ENCODE peak calls at places on chromosomes 16 and 17, in nine cellular contexts. One of them, this sample, is unnamed.

GRCh38 chr17:82804442-82805191 is 35.2 kb downstream of the ZNF750 start:
- DNase-seq in thyroid gland: peak; percentile 24
- DNase-seq in prostate gland: peak; percentile 61
- DNase-seq in body of pancreas: peak; percentile 27
- DNase-seq in adrenal gland: peak; percentile 33
- DNase-seq in esophagus squamous epithelium: no peak
- DNase-seq in lower leg skin: peak; percentile 44
- DNase-seq in A549: no peak
- DNase-seq in IMR-90: peak; percentile 41
- DNase-seq in this sample: no peak

GRCh38 chr17:54111576-54111975 is 288.8 kb downstream of the KIF2B start:
- DNase-seq in thyroid gland: no peak
- DNase-seq in prostate gland: no peak
- DNase-seq in body of pancreas: no peak
- DNase-seq in adrenal gland: no peak
- DNase-seq in esophagus squamous epithelium: no peak
- DNase-seq in lower leg skin: no peak
- DNase-seq in A549: no peak
- DNase-seq in IMR-90: no peak
- DNase-seq in this sample: no peak

GRCh38 chr17:47733047-47733413 is at the start of gene TBX21:
- DNase-seq in thyroid gland: peak; percentile 58
- DNase-seq in prostate gland: peak; percentile 41
- DNase-seq in body of pancreas: peak; percentile 78
- DNase-seq in adrenal gland: peak; percentile 64
- DNase-seq in esophagus squamous epithelium: peak; percentile 48
- DNase-seq in lower leg skin: peak; percentile 26
- DNase-seq in A549: peak; percentile 80
- DNase-seq in IMR-90: no peak
- DNase-seq in this sample: peak; percentile 54

GRCh38 chr17:75869282-75870141 is 8.9 kb downstream of the TRIM47 start:
- DNase-seq in thyroid gland: no peak
- DNase-seq in prostate gland: no peak
- DNase-seq in body of pancreas: no peak
- DNase-seq in adrenal gland: no peak
- DNase-seq in esophagus squamous epithelium: no peak
- DNase-seq in lower leg skin: no peak
- DNase-seq in A549: peak; percentile 57
- DNase-seq in IMR-90: peak; percentile 84
- DNase-seq in this sample: no peak

GRCh38 chr16:75311383-75311938 is 60.0 kb upstream of the BCAR1 start:
- DNase-seq in thyroid gland: no peak
- DNase-seq in prostate gland: no peak
- DNase-seq in body of pancreas: no peak
- DNase-seq in adrenal gland: no peak
- DNase-seq in esophagus squamous epithelium: no peak
- DNase-seq in lower leg skin: no peak
- DNase-seq in A549: no peak
- DNase-seq in IMR-90: peak; percentile 36
- DNase-seq in this sample: no peak

GRCh38 chr16:12296991-12297390 is 320.5 kb downstream of the SNX29 start:
- DNase-seq in thyroid gland: no peak
- DNase-seq in prostate gland: no peak
- DNase-seq in body of pancreas: no peak
- DNase-seq in adrenal gland: no peak
- DNase-seq in esophagus squamous epithelium: no peak
- DNase-seq in lower leg skin: no peak
- DNase-seq in A549: no peak
- DNase-seq in IMR-90: no peak
- DNase-seq in this sample: no peak

GRCh38 chr16:3509470-3509928 is 8.7 kb downstream of the CLUAP1 start:
- DNase-seq in thyroid gland: no peak
- DNase-seq in prostate gland: no peak
- DNase-seq in body of pancreas: peak; percentile 42
- DNase-seq in adrenal gland: no peak
- DNase-seq in esophagus squamous epithelium: no peak
- DNase-seq in lower leg skin: no peak
- DNase-seq in A549: no peak
- DNase-seq in IMR-90: no peak
- DNase-seq in this sample: no peak

GRCh38 chr17:83202002-83203000 is 122.9 kb downstream of the METRNL start:
- DNase-seq in thyroid gland: peak; percentile 2
- DNase-seq in prostate gland: peak; percentile 3
- DNase-seq in body of pancreas: peak; percentile 5
- DNase-seq in adrenal gland: peak; percentile 12
- DNase-seq in esophagus squamous epithelium: no peak
- DNase-seq in lower leg skin: peak; percentile 13
- DNase-seq in A549: no peak
- DNase-seq in IMR-90: no peak
- DNase-seq in this sample: no peak

GRCh38 chr16:46713634-46714033 is 24.2 kb downstream of the ORC6 start:
- DNase-seq in thyroid gland: no peak
- DNase-seq in prostate gland: no peak
- DNase-seq in body of pancreas: no peak
- DNase-seq in adrenal gland: no peak
- DNase-seq in esophagus squamous epithelium: no peak
- DNase-seq in lower leg skin: no peak
- DNase-seq in A549: no peak
- DNase-seq in IMR-90: no peak
- DNase-seq in this sample: no peak

GRCh38 chr17:15321556-15322250 is 19.7 kb downstream of the TEKT3 start:
- DNase-seq in thyroid gland: no peak
- DNase-seq in prostate gland: no peak
- DNase-seq in body of pancreas: no peak
- DNase-seq in adrenal gland: no peak
- DNase-seq in esophagus squamous epithelium: no peak
- DNase-seq in lower leg skin: no peak
- DNase-seq in A549: no peak
- DNase-seq in IMR-90: peak; percentile 79
- DNase-seq in this sample: no peak

GRCh38 chr16:11561856-11562255 is 24.9 kb downstream of the LITAF start:
- DNase-seq in thyroid gland: no peak
- DNase-seq in prostate gland: no peak
- DNase-seq in body of pancreas: no peak
- DNase-seq in adrenal gland: no peak
- DNase-seq in esophagus squamous epithelium: no peak
- DNase-seq in lower leg skin: no peak
- DNase-seq in A549: no peak
- DNase-seq in IMR-90: no peak
- DNase-seq in this sample: no peak

GRCh38 chr17:82704886-82705285 is 6.4 kb upstream of the RAB40B start:
- DNase-seq in thyroid gland: no peak
- DNase-seq in prostate gland: no peak
- DNase-seq in body of pancreas: no peak
- DNase-seq in adrenal gland: no peak
- DNase-seq in esophagus squamous epithelium: no peak
- DNase-seq in lower leg skin: no peak
- DNase-seq in A549: no peak
- DNase-seq in IMR-90: no peak
- DNase-seq in this sample: no peak

GRCh38 chr17:72976971-72977767 is 115.3 kb downstream of the SLC39A11 start:
- DNase-seq in thyroid gland: peak; percentile 81
- DNase-seq in prostate gland: no peak
- DNase-seq in body of pancreas: peak; percentile 64
- DNase-seq in adrenal gland: peak; percentile 67
- DNase-seq in esophagus squamous epithelium: no peak
- DNase-seq in lower leg skin: peak; percentile 18
- DNase-seq in A549: peak; percentile 44
- DNase-seq in IMR-90: peak; percentile 95
- DNase-seq in this sample: no peak

GRCh38 chr17:78826426-78826825 is 14.2 kb downstream of the USP36 start:
- DNase-seq in thyroid gland: no peak
- DNase-seq in prostate gland: no peak
- DNase-seq in body of pancreas: no peak
- DNase-seq in adrenal gland: no peak
- DNase-seq in esophagus squamous epithelium: no peak
- DNase-seq in lower leg skin: no peak
- DNase-seq in A549: no peak
- DNase-seq in IMR-90: peak; percentile 53
- DNase-seq in this sample: no peak

GRCh38 chr16:76389126-76389525 is 111.9 kb downstream of the CNTNAP4 start:
- DNase-seq in thyroid gland: no peak
- DNase-seq in prostate gland: no peak
- DNase-seq in body of pancreas: no peak
- DNase-seq in adrenal gland: no peak
- DNase-seq in esophagus squamous epithelium: no peak
- DNase-seq in lower leg skin: no peak
- DNase-seq in A549: no peak
- DNase-seq in IMR-90: no peak
- DNase-seq in this sample: no peak

DNA sequence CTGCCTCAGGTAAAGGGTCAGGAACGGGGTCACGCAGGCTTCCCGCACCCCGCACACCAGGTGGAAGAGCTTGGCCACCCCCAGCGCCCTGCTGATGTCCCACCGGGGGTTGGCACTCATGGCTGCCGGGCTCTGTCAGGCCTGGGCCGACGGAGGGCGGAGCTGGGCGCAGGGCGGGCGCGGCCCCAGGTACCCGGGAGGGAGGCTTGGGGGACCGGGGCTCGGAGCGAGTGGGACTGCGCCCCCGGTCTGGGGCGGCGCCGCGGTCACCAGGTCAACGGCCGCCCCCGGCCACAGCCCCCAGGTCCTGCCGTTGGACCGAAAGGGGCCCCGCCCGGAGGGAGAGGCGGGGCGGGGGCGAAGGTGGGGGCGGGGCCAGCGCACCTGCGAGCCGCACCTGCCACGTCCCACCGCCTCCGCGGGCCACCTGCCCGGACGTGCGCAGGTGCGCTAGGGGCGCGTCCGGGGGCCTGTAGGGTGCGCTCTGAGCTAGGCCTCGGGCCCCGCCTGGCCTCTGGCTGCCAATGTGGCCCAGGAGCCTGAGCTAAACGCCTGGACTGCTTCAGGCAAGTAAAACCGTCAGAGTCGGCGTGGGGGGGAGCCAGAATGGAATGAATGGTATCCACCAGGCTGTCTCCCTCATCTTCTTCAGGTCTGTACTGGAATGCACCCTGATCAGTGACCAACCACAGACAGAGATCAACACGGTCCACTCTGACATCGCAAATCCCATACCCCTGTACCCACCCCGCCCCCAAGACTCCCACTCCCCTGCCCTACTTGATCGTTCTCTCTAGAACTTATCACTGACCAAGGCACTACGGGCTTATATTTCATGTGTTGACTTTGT is at the start of gene MFSD6L:
- DNase-seq in thyroid gland: peak; percentile 88
- DNase-seq in prostate gland: no peak
- DNase-seq in body of pancreas: peak; percentile 94
- DNase-seq in adrenal gland: no peak
- DNase-seq in esophagus squamous epithelium: no peak
- DNase-seq in lower leg skin: peak; percentile 5
- DNase-seq in A549: no peak
- DNase-seq in IMR-90: no peak
- DNase-seq in this sample: no peak
- TF ChIP-seq POLR2A in thyroid gland: peak; percentile 44
- TF ChIP-seq POLR2A in prostate gland: no peak
- TF ChIP-seq POLR2A in body of pancreas: peak; percentile 63
- TF ChIP-seq POLR2A in adrenal gland: no peak
- TF ChIP-seq POLR2A in esophagus squamous epithelium: no peak
- TF ChIP-seq POLR2A in lower leg skin: no peak
- TF ChIP-seq POLR2A in A549: no peak
- TF ChIP-seq POLR2A in IMR-90: no peak
- TF ChIP-seq POLR2A in this sample: no peak

DNA sequence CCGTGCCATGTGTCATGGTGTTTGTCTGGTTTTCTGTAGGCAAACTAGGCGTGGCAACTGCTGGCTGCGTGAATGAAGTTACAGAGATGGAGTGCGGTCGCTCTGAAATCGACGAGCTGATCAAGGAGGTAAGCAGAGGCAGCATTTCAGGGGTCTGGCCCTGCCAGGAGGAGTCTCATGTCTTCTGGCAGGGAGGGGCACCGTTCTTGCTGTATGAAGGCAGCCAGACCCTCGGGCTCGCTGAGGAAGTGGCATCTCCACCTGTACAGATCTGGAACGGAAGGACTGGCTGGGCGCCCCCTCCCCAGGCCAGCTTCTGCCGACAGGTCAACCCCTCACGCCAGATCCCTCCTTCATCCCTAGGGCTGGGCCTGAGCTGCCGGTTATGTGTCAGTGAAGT is 12.6 kb downstream of the IRF8 start:
- DNase-seq in thyroid gland: no peak
- DNase-seq in prostate gland: no peak
- DNase-seq in body of pancreas: no peak
- DNase-seq in adrenal gland: no peak
- DNase-seq in esophagus squamous epithelium: no peak
- DNase-seq in lower leg skin: no peak
- DNase-seq in A549: no peak
- DNase-seq in IMR-90: no peak
- DNase-seq in this sample: no peak
- TF ChIP-seq POLR2A in thyroid gland: no peak
- TF ChIP-seq POLR2A in prostate gland: no peak
- TF ChIP-seq POLR2A in body of pancreas: no peak
- TF ChIP-seq POLR2A in adrenal gland: no peak
- TF ChIP-seq POLR2A in esophagus squamous epithelium: no peak
- TF ChIP-seq POLR2A in lower leg skin: no peak
- TF ChIP-seq POLR2A in A549: no peak
- TF ChIP-seq POLR2A in IMR-90: no peak
- TF ChIP-seq POLR2A in this sample: no peak

DNA sequence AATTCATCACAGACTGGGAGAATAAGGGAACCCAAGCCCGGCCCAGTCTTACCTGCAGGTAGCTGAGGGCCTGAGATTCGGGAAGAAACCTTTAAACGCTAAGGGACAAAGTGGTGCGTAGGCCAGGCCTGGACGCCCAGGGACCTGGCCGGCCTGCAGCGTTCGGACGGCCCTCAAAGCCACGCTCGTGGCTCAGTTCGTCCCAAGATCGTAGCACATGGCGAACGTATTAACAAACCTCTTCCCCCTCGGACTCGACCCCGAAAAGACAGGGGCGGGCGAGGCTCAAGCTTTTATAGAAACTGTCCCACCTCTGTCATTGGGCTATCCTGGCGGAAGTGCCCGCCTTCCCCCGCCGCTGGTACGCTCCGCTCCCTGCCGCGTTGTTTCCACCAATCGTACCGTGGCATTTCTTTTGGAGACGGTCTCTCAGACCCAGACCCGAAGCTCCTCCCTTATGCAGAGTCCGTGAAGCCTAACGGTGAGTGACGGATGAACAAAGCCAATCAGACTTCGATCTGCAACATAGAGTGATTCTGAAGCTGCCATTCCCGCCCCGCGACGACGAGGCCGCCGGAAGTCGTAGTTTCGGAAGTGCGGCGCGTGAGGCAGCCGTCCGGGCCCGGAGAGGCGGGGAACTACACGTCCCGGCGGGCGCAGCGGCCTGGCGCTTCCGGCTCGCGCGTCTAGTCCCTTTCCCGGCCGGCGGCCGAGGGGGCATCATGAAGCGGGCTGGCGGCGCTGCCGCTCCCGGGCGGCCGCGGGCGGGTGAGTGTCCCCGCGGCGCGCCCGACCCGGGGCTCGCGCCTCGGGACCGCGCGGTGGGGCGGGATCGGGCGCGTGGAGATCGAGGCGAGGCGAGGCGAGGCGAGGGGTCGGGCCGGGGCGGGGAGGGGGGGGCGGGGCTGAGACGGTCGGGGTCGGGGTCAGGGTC is at the start of gene TRAF7:
- DNase-seq in thyroid gland: peak; percentile 99
- DNase-seq in prostate gland: peak; percentile 100
- DNase-seq in body of pancreas: peak; percentile 99
- DNase-seq in adrenal gland: peak; percentile 100
- DNase-seq in esophagus squamous epithelium: peak; percentile 95
- DNase-seq in lower leg skin: peak; percentile 100
- DNase-seq in A549: peak; percentile 100
- DNase-seq in IMR-90: peak; percentile 100
- DNase-seq in this sample: peak; percentile 100
- TF ChIP-seq POLR2A in thyroid gland: peak; percentile 99
- TF ChIP-seq POLR2A in prostate gland: peak; percentile 95
- TF ChIP-seq POLR2A in body of pancreas: peak; percentile 100
- TF ChIP-seq POLR2A in adrenal gland: peak; percentile 99
- TF ChIP-seq POLR2A in esophagus squamous epithelium: peak; percentile 100
- TF ChIP-seq POLR2A in lower leg skin: no peak
- TF ChIP-seq POLR2A in A549: peak; percentile 99
- TF ChIP-seq POLR2A in IMR-90: peak; percentile 100
- TF ChIP-seq POLR2A in this sample: peak; percentile 100

GRCh38 chr17:29045734-29046133 is 2.8 kb downstream of the PIPOX start:
- DNase-seq in thyroid gland: no peak
- DNase-seq in prostate gland: no peak
- DNase-seq in body of pancreas: no peak
- DNase-seq in adrenal gland: no peak
- DNase-seq in esophagus squamous epithelium: no peak
- DNase-seq in lower leg skin: no peak
- DNase-seq in A549: no peak
- DNase-seq in IMR-90: no peak
- DNase-seq in this sample: no peak
- TF ChIP-seq POLR2A in thyroid gland: no peak
- TF ChIP-seq POLR2A in prostate gland: no peak
- TF ChIP-seq POLR2A in body of pancreas: no peak
- TF ChIP-seq POLR2A in adrenal gland: no peak
- TF ChIP-seq POLR2A in esophagus squamous epithelium: no peak
- TF ChIP-seq POLR2A in lower leg skin: no peak
- TF ChIP-seq POLR2A in A549: no peak
- TF ChIP-seq POLR2A in IMR-90: no peak
- TF ChIP-seq POLR2A in this sample: no peak

This sample was measured in erythroblast.